ENCODE peak calls at places on chromosomes 16 and 17, in six cellular contexts. Q, B, Y, H, S and W are unnamed samples.

GRCh38 chr16:68311316-68311620 is 449 bp downstream of the PRMT7 start:
- DNase-seq in Y (no peak), H (peak; percentile 84), Q (no peak), S (no peak), B (no peak), W (no peak)

GRCh38 chr16:69474447-69474846 is 50.0 kb downstream of the CYB5B start:
- DNase-seq in B (no peak), S (no peak), Q (no peak), Y (no peak), H (no peak), W (no peak)

GRCh38 chr17:13114601-13115024 is 96.8 kb upstream of the ELAC2 start:
- DNase-seq in Y (no peak), B (no peak), H (peak; percentile 2), S (peak; percentile 24), Q (peak; percentile 19), W (no peak)

GRCh38 chr17:71548540-71549190 is 572.2 kb upstream of the SOX9 start:
- DNase-seq in B (no peak), H (no peak), S (no peak), Y (no peak), Q (no peak), W (no peak)

GRCh38 chr17:19249681-19250080 is 12.5 kb downstream of the EPN2 start:
- DNase-seq in Y (no peak), B (no peak), Q (no peak), H (no peak), S (no peak), W (no peak)

GRCh38 chr16:30853758-30854157 is 40.1 kb downstream of the BCL7C start:
- DNase-seq in H (no peak), Q (no peak), Y (no peak), B (no peak), S (no peak), W (no peak)

GRCh38 chr16:66476328-66477027 is 49.4 kb downstream of the BEAN1 start:
- DNase-seq in S (no peak), H (peak; percentile 48), Y (no peak), Q (no peak), B (no peak), W (peak; percentile 68)

GRCh38 chr17:80671039-80671822 is 126.6 kb downstream of the RPTOR start:
- DNase-seq in Y (no peak), H (no peak), B (no peak), S (no peak), Q (no peak), W (peak; percentile 41)

GRCh38 chr17:78322858-78323455 is 36.9 kb downstream of the SOCS3 start:
- DNase-seq in S (no peak), Y (no peak), H (no peak), Q (peak; percentile 85), B (no peak), W (no peak)

GRCh38 chr16:4032768-4033167 is 83.5 kb downstream of the ADCY9 start:
- DNase-seq in Y (no peak), Q (no peak), H (peak; percentile 39), S (no peak), B (peak; percentile 78), W (peak; percentile 87)

GRCh38 chr17:59914274-59914854 is 21.4 kb downstream of the RPS6KB1 start:
- DNase-seq in Q (no peak), H (peak; percentile 65), Y (peak; percentile 44), B (no peak), S (no peak), W (no peak)

GRCh38 chr16:64893386-64893785 is 228.5 kb downstream of the CDH11 start:
- DNase-seq in B (no peak), Y (no peak), S (no peak), H (no peak), Q (no peak), W (no peak)

GRCh38 chr16:70695351-70696070 is 9.7 kb upstream of the MTSS2 start:
- DNase-seq in Y (no peak), S (no peak), H (peak; percentile 53), B (peak; percentile 86), Q (peak; percentile 70), W (no peak)

GRCh38 chr17:28896884-28897768 is at the start of gene FLOT2:
- DNase-seq in S (no peak), B (peak; percentile 89), Y (peak; percentile 76), H (peak; percentile 67), Q (peak; percentile 67), W (peak; percentile 89)

GRCh38 chr16:68737046-68737729 is at the start of gene CDH1:
- DNase-seq in B (peak; percentile 97), Y (peak; percentile 23), H (peak; percentile 45), Q (no peak), S (no peak), W (no peak)

DNA sequence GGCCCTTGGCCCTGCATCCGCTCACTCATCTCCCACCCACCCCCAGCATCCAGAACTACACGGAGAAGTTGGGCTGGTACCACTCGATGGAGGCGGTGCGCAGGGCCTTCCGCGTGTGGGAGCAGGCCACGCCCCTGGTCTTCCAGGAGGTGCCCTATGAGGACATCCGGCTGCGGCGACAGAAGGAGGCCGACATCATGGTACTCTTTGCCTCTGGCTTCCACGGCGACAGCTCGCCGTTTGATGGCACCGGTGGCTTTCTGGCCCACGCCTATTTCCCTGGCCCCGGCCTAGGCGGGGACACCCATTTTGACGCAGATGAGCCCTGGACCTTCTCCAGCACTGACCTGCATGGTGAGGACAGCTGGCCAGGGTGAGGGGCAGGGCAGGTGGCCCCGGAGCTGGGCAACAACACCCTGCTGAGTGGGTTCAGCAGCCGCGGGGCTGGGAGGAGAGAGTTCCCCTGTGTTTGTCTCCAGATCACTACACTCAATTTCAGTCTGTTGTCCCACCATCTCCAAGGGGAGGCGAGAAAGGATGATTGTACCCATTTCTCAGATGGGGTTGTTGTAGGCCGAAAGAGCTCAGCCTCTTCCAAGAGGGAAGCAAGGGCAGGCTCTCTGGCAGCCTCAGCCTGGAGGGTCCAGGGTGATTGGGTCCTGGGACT is 14.4 kb downstream of the MMP15 start:
- DNase-seq in S (no peak), B (peak; percentile 53), Q (no peak), Y (no peak), H (no peak), W (no peak)
- H3K27ac ChIP-seq in S (no peak overlapping the region), B (no peak overlapping the region), Q (no peak overlapping the region), Y (no peak overlapping the region), H (no peak overlapping the region), W (no peak overlapping the region)

GRCh38 chr17:50954641-50955121 is 88.5 kb upstream of the TOB1 start:
- DNase-seq in Y (no peak), B (no peak), H (no peak), Q (no peak), S (no peak), W (peak; percentile 52)

GRCh38 chr17:50952889-50953288 is 86.7 kb upstream of the TOB1 start:
- DNase-seq in H (no peak), S (no peak), B (no peak), Q (no peak), Y (no peak), W (peak; percentile 39)

GRCh38 chr17:50953831-50954601 is 87.9 kb upstream of the TOB1 start:
- DNase-seq in S (peak; percentile 50), H (no peak), Q (peak; percentile 61), Y (no peak), B (peak; percentile 80), W (peak; percentile 71)

GRCh38 chr17:50955160-50955559 is 89.0 kb upstream of the TOB1 start:
- DNase-seq in H (no peak), Q (no peak), Y (no peak), B (no peak), S (no peak), W (no peak)

DNA sequence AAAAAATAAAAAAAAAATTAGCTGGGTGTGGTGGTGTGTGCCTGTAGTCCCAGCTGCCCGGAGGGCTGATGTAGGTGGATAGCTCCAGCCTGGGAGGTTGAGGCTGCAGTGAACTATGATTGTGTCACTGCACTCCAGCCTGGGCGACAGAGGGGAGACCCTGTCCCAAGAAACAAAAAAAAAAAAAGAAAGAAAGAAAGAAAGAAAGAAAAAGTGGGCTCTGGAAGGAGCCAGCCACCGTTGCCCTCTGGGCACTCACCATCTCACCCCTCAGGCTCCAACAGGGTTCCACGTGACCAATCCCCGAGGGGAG is 87.3 kb upstream of the TOB1 start:
- DNase-seq in B (no peak), Q (no peak), H (no peak), S (no peak), Y (no peak), W (no peak)
- H3K4me3 ChIP-seq in B (peak overlapping the region; percentile 16), Q (peak overlapping the region; percentile 34), H (no peak overlapping the region), S (no peak overlapping the region), Y (no peak overlapping the region), W (no peak overlapping the region)

GRCh38 chr17:76080207-76080933 is 1.4 kb downstream of the ZACN start:
- DNase-seq in Y (no peak), S (no peak), Q (no peak), B (peak; percentile 57), H (no peak), W (no peak)
- H3K27me3 ChIP-seq in Y (peaks cover 7% of the 10 kb centered on the region), S (peaks cover 51% of the 10 kb centered on the region), Q (peaks cover 47% of the 10 kb centered on the region), B (peaks cover 38% of the 10 kb centered on the region), H (peaks cover 8% of the 10 kb centered on the region), W (no peaks in the 10 kb centered on the region)

GRCh38 chr16:2530629-2531318 is 434 bp downstream of the CEMP1 start:
- DNase-seq in Y (no peak), H (no peak), S (no peak), Q (no peak), B (peak; percentile 67), W (no peak)
- H3K27ac ChIP-seq in Y (peak overlapping the region; percentile 93), H (peak overlapping the region; percentile 95), S (peak overlapping the region; percentile 68), Q (peak overlapping the region; percentile 88), B (peak overlapping the region; percentile 89), W (peak overlapping the region; percentile 48)

DNA sequence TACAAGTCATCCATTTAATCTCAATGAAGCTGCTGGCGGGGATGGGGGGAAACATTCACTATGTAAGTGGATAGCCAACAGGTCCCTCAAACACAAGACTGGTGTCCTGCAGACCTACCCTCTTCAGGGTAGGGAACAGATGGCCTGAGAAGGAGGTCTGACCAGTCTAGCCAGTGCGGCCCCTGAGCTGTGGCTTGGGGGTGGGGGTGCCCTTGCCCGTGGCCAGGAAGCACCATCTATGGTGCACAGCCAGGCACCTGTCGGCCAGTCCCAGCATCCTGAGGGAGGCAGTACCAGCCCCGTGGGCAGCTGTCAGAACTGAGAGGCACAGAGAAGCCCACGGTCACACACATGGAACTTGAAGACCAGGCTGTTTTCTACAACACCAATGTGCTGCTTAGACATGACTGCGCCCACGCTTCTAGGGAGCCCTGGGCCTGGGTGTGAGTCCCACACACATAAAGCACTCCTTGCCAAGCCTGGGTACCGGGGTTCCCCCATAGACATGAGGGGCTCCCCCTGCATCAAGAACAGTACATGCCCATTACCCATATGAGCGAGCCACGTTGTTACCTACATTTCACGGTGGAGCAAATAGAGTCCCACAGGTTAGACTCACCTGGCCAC is 40.9 kb downstream of the RMI2 start:
- DNase-seq in Q (no peak), H (no peak), Y (no peak), S (no peak), B (no peak), W (no peak)
- H3K4me3 ChIP-seq in Q (no peak overlapping the region), H (no peak overlapping the region), Y (no peak overlapping the region), S (no peak overlapping the region), B (no peak overlapping the region), W (no peak overlapping the region)